ENCODE peak calls at places on chromosomes 4 and X, in six cellular contexts. T, L, Q, H, M and O are unnamed samples.

GRCh38 chr4:5758741-5759140 is 47.7 kb downstream of the EVC start:
- DNase-seq in T (no peak), L (no peak), Q (no peak), M (peak), H (peak), O (no peak)

GRCh38 chrX:56319165-56319564 is 87.0 kb downstream of the KLF8 start:
- DNase-seq in T (no peak), Q (no peak), H (no peak), M (no peak), L (no peak), O (no peak)

GRCh38 chrX:14616301-14616700 is 87.0 kb downstream of the GLRA2 start:
- DNase-seq in Q (no peak), M (no peak), H (no peak), T (no peak), L (no peak), O (no peak)

GRCh38 chr4:3791910-3792542 is 25.8 kb downstream of the ADRA2C start:
- DNase-seq in L (no peak), Q (no peak), H (no peak), T (no peak), M (no peak), O (no peak)

GRCh38 chr4:186878203-186878800 is 154.6 kb upstream of the FAT1 start:
- DNase-seq in Q (no peak), T (no peak), H (no peak), L (no peak), M (no peak), O (no peak)

GRCh38 chr4:173835863-173836262 is 305.8 kb upstream of the HAND2 start:
- DNase-seq in T (no peak), L (no peak), M (no peak), Q (no peak), H (no peak), O (no peak)

GRCh38 chr4:76420901-76421581 is at the start of gene CCDC158:
- DNase-seq in M (no peak), H (no peak), T (no peak), L (no peak), Q (no peak), O (no peak)

GRCh38 chr4:106715825-106716224 is 320.3 kb downstream of the DKK2 start:
- DNase-seq in T (no peak), L (no peak), Q (no peak), M (no peak), H (no peak), O (no peak)

GRCh38 chr4:82851902-82852750 is 38.8 kb downstream of the SEC31A start:
- DNase-seq in Q (no peak), L (peak), M (no peak), T (no peak), H (no peak), O (no peak)

GRCh38 chr4:118799235-118799932 is 36.5 kb downstream of the SEC24D start:
- DNase-seq in Q (no peak), L (no peak), M (no peak), H (no peak), T (no peak), O (no peak)

GRCh38 chr4:8699479-8700145 is 107.0 kb downstream of the CPZ start:
- DNase-seq in L (no peak), T (peak), H (no peak), M (no peak), Q (peak), O (no peak)

GRCh38 chr4:98470831-98471230 is 187.6 kb downstream of the TSPAN5 start:
- DNase-seq in L (no peak), T (no peak), H (no peak), M (no peak), Q (no peak), O (no peak)

GRCh38 chr4:157204634-157205244 is 15.8 kb upstream of the GRIA2 start:
- DNase-seq in H (no peak), T (no peak), Q (no peak), M (no peak), L (no peak), O (no peak)

GRCh38 chr4:13322681-13323101 is 161.4 kb downstream of the RAB28 start:
- DNase-seq in H (peak), Q (no peak), L (no peak), M (no peak), T (no peak), O (no peak)

GRCh38 chr4:84309191-84309590 is 189.9 kb downstream of the NKX6-1 start:
- DNase-seq in L (no peak), H (no peak), Q (no peak), M (no peak), T (no peak), O (no peak)

GRCh38 chrX:34810911-34811310 is 131.7 kb upstream of the FAM47B start:
- DNase-seq in M (no peak), H (no peak), Q (no peak), L (no peak), T (no peak), O (no peak)